ENCODE peak calls at places on chromosomes 2 and 18, in eight cellular contexts. F, V, W, M, E, K, B and T are unnamed samples.
A peak's percentile ranks its signal among the peaks of the same experiment; 100 is the strongest.

GRCh38 chr18:54269924-54270844 is 867 bp downstream of the POLI start:
- DNase-seq in F (peak; percentile 70), V (peak; percentile 18), W (peak; percentile 64), M (peak; percentile 65), E (peak; percentile 50), K (peak; percentile 86), B (no peak), T (peak; percentile 74)

GRCh38 chr2:42842418-42842817 is 50.0 kb upstream of the HAAO start:
- DNase-seq in F (no peak), V (no peak), W (no peak), M (no peak), E (no peak), K (no peak), B (no peak), T (no peak)

GRCh38 chr2:176164803-176165597 is 7.9 kb downstream of the HOXD3 start:
- DNase-seq in F (no peak), V (no peak), W (no peak), M (no peak), E (no peak), K (no peak), B (no peak), T (no peak)

GRCh38 chr2:121207494-121207893 is 77.5 kb downstream of the TFCP2L1 start:
- DNase-seq in F (no peak), V (no peak), W (no peak), M (no peak), E (no peak), K (no peak), B (no peak), T (no peak)

GRCh38 chr2:106996136-106996769 is 110.3 kb upstream of the ST6GAL2 start:
- DNase-seq in F (no peak), V (no peak), W (no peak), M (no peak), E (no peak), K (no peak), B (no peak), T (no peak)

GRCh38 chr2:191049728-191050639 is 36.0 kb upstream of the STAT1 start:
- DNase-seq in F (no peak), V (peak; percentile 87), W (no peak), M (peak; percentile 23), E (no peak), K (no peak), B (peak; percentile 93), T (peak; percentile 68)

GRCh38 chr18:63433349-63433866 is 11.1 kb upstream of the VPS4B start:
- DNase-seq in F (no peak), V (no peak), W (no peak), M (no peak), E (no peak), K (no peak), B (no peak), T (no peak)

GRCh38 chr2:20582600-20583221 is 68.2 kb downstream of the HS1BP3 start:
- DNase-seq in F (no peak), V (no peak), W (no peak), M (peak; percentile 12), E (no peak), K (no peak), B (no peak), T (no peak)

GRCh38 chr2:160463245-160463644 is 30.4 kb downstream of the RBMS1 start:
- DNase-seq in F (no peak), V (no peak), W (no peak), M (no peak), E (no peak), K (no peak), B (no peak), T (no peak)